ENCODE peak calls at places on chromosomes 11 and 22, in eight cellular contexts. R, I, G, P, M, D, A and S are unnamed samples.

GRCh38 chr11:65496304-65497140 is 2.3 kb upstream of the MALAT1 start:
- DNase-seq in R (peak; percentile 77), I (no peak), G (no peak), P (no peak), M (no peak), D (no peak), A (peak; percentile 22), S (no peak)

GRCh38 chr11:64768300-64768694 is 8.5 kb upstream of the PYGM start:
- DNase-seq in R (no peak), I (no peak), G (no peak), P (no peak), M (no peak), D (no peak), A (no peak), S (no peak)

GRCh38 chr11:71309611-71310010 is 57.2 kb upstream of the SHANK2 start:
- DNase-seq in R (no peak), I (no peak), G (no peak), P (no peak), M (no peak), D (no peak), A (no peak), S (no peak)

GRCh38 chr11:6992026-6992425 is 28.1 kb downstream of the ZNF214 start:
- DNase-seq in R (peak; percentile 42), I (no peak), G (no peak), P (no peak), M (no peak), D (no peak), A (no peak), S (no peak)

GRCh38 chr11:72353861-72354260 is 80.5 kb downstream of the CLPB start:
- DNase-seq in R (peak; percentile 29), I (no peak), G (no peak), P (no peak), M (no peak), D (no peak), A (no peak), S (peak; percentile 26)

GRCh38 chr11:12706531-12707499 is 32.6 kb downstream of the TEAD1 start:
- DNase-seq in R (peak; percentile 59), I (no peak), G (peak; percentile 72), P (no peak), M (no peak), D (no peak), A (peak; percentile 76), S (no peak)

GRCh38 chr11:12478743-12479142 is 101.4 kb downstream of the PARVA start:
- DNase-seq in R (peak; percentile 61), I (no peak), G (no peak), P (no peak), M (no peak), D (no peak), A (peak; percentile 39), S (no peak)

GRCh38 chr11:111514216-111515031 is at the start of gene HOATZ:
- DNase-seq in R (peak; percentile 13), I (no peak), G (no peak), P (peak; percentile 95), M (no peak), D (no peak), A (no peak), S (peak; percentile 89)

GRCh38 chr22:46972901-46973831 is 210.7 kb downstream of the TBC1D22A start:
- DNase-seq in R (no peak), I (no peak), G (no peak), P (no peak), M (no peak), D (no peak), A (peak; percentile 49), S (peak; percentile 48)